ENCODE peak calls at places on chromosome 14, in six cellular contexts. Y is H1, Z is PC-9, I is OCI-LY7, G is H9, R is HepG2. A is an unnamed sample. For H3K9me3, the result is how much of the 10 kb centered on the place peaks cover.

GRCh38 chr14:24296341-24297157 is 3.0 kb downstream of the DHRS1 start:
- DNase-seq in I (peak), R (peak), Z (peak), G (peak), Y (peak), A (no peak)

GRCh38 chr14:100065161-100065871 is at the start of gene EVL:
- DNase-seq in G (no peak), Z (no peak), R (no peak), Y (no peak), I (peak), A (no peak)

GRCh38 chr14:69002069-69002468 is 23.0 kb upstream of the ACTN1 start:
- DNase-seq in I (no peak), R (peak), Y (no peak), Z (peak), G (peak), A (no peak)

GRCh38 chr14:52314521-52315354 is 626 bp downstream of the PTGER2 start:
- DNase-seq in R (no peak), I (no peak), Z (no peak), Y (peak), G (peak), A (no peak)

GRCh38 chr14:92649934-92650545 is 98.4 kb downstream of the LGMN start:
- DNase-seq in G (no peak), Y (no peak), I (no peak), Z (peak), R (no peak), A (no peak)

GRCh38 chr14:64630778-64631177 is 73.4 kb upstream of the PLEKHG3 start:
- DNase-seq in R (no peak), G (no peak), I (no peak), Y (no peak), Z (no peak), A (no peak)

GRCh38 chr14:21528381-21529348 is 2.5 kb upstream of the SALL2 start:
- DNase-seq in G (no peak), Y (no peak), I (peak), Z (peak), R (peak), A (no peak)

GRCh38 chr14:38248629-38249028 is 7.3 kb downstream of the CLEC14A start:
- DNase-seq in R (peak), G (no peak), Z (no peak), Y (no peak), I (peak), A (no peak)

GRCh38 chr14:89858084-89858483 is 96.4 kb downstream of the EFCAB11 start:
- DNase-seq in Y (peak), I (no peak), G (no peak), R (no peak), Z (no peak), A (no peak)

GRCh38 chr14:104425171-104425681 is 154.3 kb upstream of the C14orf180 start:
- DNase-seq in Z (no peak), R (no peak), Y (no peak), G (no peak), I (no peak), A (no peak)

DNA sequence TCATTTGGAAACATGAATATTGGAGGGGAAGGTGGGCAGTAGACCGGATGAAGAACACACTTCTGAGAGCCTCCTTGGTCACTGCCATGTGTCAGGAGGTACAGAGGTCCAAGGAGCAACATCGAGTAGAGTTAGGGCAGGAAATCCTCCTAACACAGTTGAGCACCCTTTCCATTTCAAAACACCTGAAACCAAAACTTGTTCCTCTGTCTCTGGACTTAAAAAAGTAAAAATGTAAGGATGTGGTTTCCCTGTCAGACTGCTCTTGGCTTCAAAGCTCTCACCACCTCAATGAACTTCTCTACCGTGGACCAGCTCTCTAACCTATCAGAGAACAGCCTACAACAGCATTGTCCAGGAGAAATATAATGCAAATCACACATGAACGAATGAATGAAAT is 573.9 kb downstream of the NOVA1 start:
- DNase-seq in G (no peak), Y (no peak), R (no peak), Z (no peak), I (no peak), A (no peak)
- H3K9me3 ChIP-seq in G (under half), Y (under half), R (half or more), Z (under half), I (under half), A (under half)

GRCh38 chr14:59022144-59022543 is 166.3 kb upstream of the DAAM1 start:
- DNase-seq in R (no peak), I (peak), G (no peak), Z (no peak), Y (no peak), A (no peak)

GRCh38 chr14:59018460-59018859 is 170.0 kb upstream of the DAAM1 start:
- DNase-seq in R (no peak), Y (no peak), Z (no peak), I (no peak), G (no peak), A (no peak)

GRCh38 chr14:59018978-59019377 is 169.5 kb upstream of the DAAM1 start:
- DNase-seq in Z (no peak), R (no peak), G (peak), I (no peak), Y (no peak), A (no peak)

GRCh38 chr14:59017285-59017965 is 171.0 kb upstream of the DAAM1 start:
- DNase-seq in G (no peak), I (no peak), Y (no peak), Z (no peak), R (no peak), A (no peak)

DNA sequence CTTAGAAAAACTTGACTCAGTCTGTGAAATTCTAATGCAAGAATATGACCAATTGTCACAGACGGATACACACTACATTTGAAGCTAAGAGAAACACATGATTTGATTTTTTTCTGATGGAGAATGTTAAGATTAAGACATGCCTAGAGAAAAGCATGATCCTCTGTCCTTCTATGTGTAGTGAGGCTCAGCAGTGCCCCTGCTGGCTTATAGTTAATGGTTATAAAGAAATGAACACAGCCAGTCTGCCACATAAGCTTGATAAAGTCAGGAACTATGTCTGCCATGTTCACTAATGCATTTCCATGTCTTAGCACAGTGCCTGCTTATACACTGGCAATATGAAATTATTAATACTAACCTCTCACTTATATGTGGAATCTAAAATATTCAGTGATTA is 168.1 kb upstream of the DAAM1 start:
- DNase-seq in I (peak), Y (no peak), G (no peak), Z (no peak), R (no peak), A (peak)
- H2AFZ ChIP-seq in I (no peak), Y (no peak), G (no peak), Z (no peak), R (no peak), A (peak)

GRCh38 chr14:106500571-106500970 is 974.2 kb downstream of the TMEM121 start:
- DNase-seq in G (no peak), Y (no peak), Z (no peak), R (no peak), I (no peak), A (no peak)
- H3K9me3 ChIP-seq in G (half or more), Y (half or more), Z (under half), R (under half), I (under half), A (under half)

GRCh38 chr14:50859296-50859624 is 12.6 kb upstream of the ABHD12B start:
- DNase-seq in Y (no peak), R (no peak), I (no peak), G (no peak), Z (no peak), A (no peak)
- H2AFZ ChIP-seq in Y (peak), R (no peak), I (peak), G (no peak), Z (no peak), A (peak)